ENCODE peak calls at places on chromosomes 6 and 20, in seven cellular contexts. H is A549, O is stomach, Z is HCT116, Q is transverse colon, M is right lobe of liver, W is heart left ventricle. L is an unnamed sample.

GRCh38 chr6:4313044-4313686 is 177.8 kb upstream of the ECI2 start:
- DNase-seq in O (no peak), Q (peak; percentile 70), M (no peak), H (peak; percentile 46), Z (peak; percentile 49), W (peak; percentile 40), L (peak; percentile 74)

GRCh38 chr20:7155282-7155681 is 387.8 kb downstream of the BMP2 start:
- DNase-seq in O (no peak), M (no peak), W (no peak), Q (no peak), H (no peak), Z (no peak), L (no peak)

GRCh38 chr6:36827261-36828079 is 11.8 kb downstream of the CPNE5 start:
- DNase-seq in W (peak; percentile 71), Q (no peak), O (no peak), Z (no peak), H (no peak), M (peak; percentile 62), L (peak; percentile 71)

GRCh38 chr20:42483694-42484303 is 705.9 kb downstream of the PTPRT start:
- DNase-seq in O (no peak), M (no peak), W (no peak), Q (peak; percentile 14), H (no peak), Z (no peak), L (no peak)

GRCh38 chr6:152775441-152775840 is 24.8 kb downstream of the VIP start:
- DNase-seq in Z (no peak), Q (no peak), O (no peak), H (no peak), W (no peak), M (no peak), L (no peak)

GRCh38 chr6:155252581-155252980 is 11.2 kb upstream of the CLDN20 start:
- DNase-seq in W (no peak), Q (no peak), Z (no peak), O (no peak), M (no peak), H (no peak), L (no peak)

GRCh38 chr20:37673429-37673828 is 20.4 kb upstream of the CTNNBL1 start:
- DNase-seq in W (no peak), O (no peak), H (no peak), Q (no peak), Z (no peak), M (no peak), L (no peak)

GRCh38 chr6:22819209-22819608 is 249.8 kb downstream of the HDGFL1 start:
- DNase-seq in Q (no peak), W (no peak), Z (no peak), O (no peak), M (no peak), H (no peak), L (no peak)

GRCh38 chr20:5727018-5727515 is 23.1 kb upstream of the SHLD1 start:
- DNase-seq in Z (no peak), M (no peak), W (no peak), O (no peak), H (no peak), Q (no peak), L (no peak)

GRCh38 chr6:12594541-12594893 is 122.0 kb upstream of the PHACTR1 start:
- DNase-seq in Q (no peak), H (no peak), Z (no peak), W (no peak), M (no peak), O (no peak), L (no peak)

GRCh38 chr20:43191946-43192847 is 2.5 kb upstream of the PTPRT start:
- DNase-seq in Z (no peak), M (peak; percentile 55), Q (no peak), W (no peak), O (no peak), H (peak; percentile 31), L (no peak)

DNA sequence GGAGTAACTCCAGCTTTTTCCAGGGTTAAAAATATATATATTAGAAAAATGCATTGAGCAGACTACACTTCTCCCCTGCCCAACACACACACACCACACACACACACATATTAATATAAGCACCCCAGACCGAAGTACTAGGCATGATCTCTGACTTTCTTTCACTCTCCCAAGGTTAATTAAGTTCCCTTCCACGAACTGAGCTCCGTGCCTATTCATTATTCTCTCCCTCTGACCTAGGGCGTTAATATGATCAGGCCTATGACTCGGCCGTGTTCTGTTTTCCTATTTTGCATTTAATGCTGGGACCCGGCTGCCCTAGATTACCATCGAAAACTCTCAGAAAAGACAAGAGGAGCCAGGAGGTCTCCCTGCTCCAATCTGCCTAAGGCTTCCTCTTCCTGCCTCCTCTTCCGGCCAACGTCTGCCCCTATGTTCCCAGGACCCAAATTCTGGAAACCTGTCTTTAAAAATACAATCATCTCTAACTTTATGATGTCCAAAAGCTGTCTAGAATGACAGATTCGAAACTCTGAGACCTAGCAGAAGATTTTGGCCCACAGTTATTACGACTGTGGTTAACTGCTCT is 6.1 kb upstream of the POU3F2 start:
- DNase-seq in Z (no peak), W (no peak), O (no peak), Q (no peak), M (no peak), H (no peak), L (no peak)
- H3K4me1 ChIP-seq in Z (no peaks in the 10 kb centered on the region), W (no peaks in the 10 kb centered on the region), O (peaks cover 44% of the 10 kb centered on the region), Q (peaks cover 15% of the 10 kb centered on the region), M (no peaks in the 10 kb centered on the region), H (peaks cover 11% of the 10 kb centered on the region), L (peaks cover 44% of the 10 kb centered on the region)

GRCh38 chr6:157091832-157092231 is 231.5 kb downstream of the TMEM242 start:
- DNase-seq in Z (no peak), H (no peak), W (no peak), Q (no peak), M (no peak), O (no peak), L (no peak)
- H3K4me3 ChIP-seq in Z (no peak overlapping the region), H (no peak overlapping the region), W (no peak overlapping the region), Q (no peak overlapping the region), M (no peak overlapping the region), O (no peak overlapping the region), L (no peak overlapping the region)

GRCh38 chr20:20443509-20443908 is 75.6 kb downstream of the INSM1 start:
- DNase-seq in O (no peak), H (no peak), W (no peak), Q (no peak), Z (no peak), M (no peak), L (no peak)
- TF ChIP-seq POLR2A in O (no peak), H (no peak), W (no peak), Q (no peak), Z (no peak), M (no peak), L (no peak)

DNA sequence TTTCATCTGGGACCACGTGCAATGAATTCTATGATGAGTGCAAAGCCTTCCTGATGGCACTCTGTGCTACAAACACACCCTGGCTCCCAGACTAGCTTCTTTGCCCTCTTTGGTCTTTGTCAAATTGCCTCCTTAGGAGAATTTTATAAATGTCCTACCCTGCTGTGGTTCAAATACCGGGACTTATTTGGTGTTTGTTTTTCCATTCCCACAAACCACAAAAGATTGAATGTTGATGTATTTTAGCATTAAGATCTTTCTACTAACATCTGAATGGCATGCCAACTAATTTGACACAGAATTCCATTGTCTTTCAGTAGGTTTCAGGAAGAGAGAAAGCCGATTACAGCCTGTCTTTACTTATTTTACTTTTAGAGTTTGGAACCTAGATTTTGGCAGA is 424.2 kb upstream of the SLC35B3 start:
- DNase-seq in Z (no peak), O (no peak), M (no peak), Q (no peak), W (no peak), H (no peak), L (no peak)
- H3K4me1 ChIP-seq in Z (no peaks in the 10 kb centered on the region), O (no peaks in the 10 kb centered on the region), M (no peaks in the 10 kb centered on the region), Q (no peaks in the 10 kb centered on the region), W (no peaks in the 10 kb centered on the region), H (no peaks in the 10 kb centered on the region), L (no peaks in the 10 kb centered on the region)

GRCh38 chr6:160450849-160451248 is 102.7 kb downstream of the SLC22A3 start:
- DNase-seq in M (no peak), W (no peak), H (no peak), Z (no peak), Q (no peak), O (no peak), L (no peak)

GRCh38 chr6:160457843-160458242 is 109.7 kb downstream of the SLC22A3 start:
- DNase-seq in O (no peak), W (no peak), Z (no peak), Q (no peak), M (no peak), H (no peak), L (no peak)

GRCh38 chr6:160456214-160456546 is 108.0 kb downstream of the SLC22A3 start:
- DNase-seq in W (no peak), O (no peak), Z (no peak), M (no peak), Q (no peak), H (no peak), L (no peak)

GRCh38 chr6:160454303-160454702 is 106.1 kb downstream of the SLC22A3 start:
- DNase-seq in H (no peak), M (no peak), W (no peak), Q (no peak), Z (no peak), O (no peak), L (no peak)

GRCh38 chr6:160455484-160456213 is 107.5 kb downstream of the SLC22A3 start:
- DNase-seq in W (peak; percentile 45), O (peak; percentile 68), M (peak; percentile 34), Q (peak; percentile 64), Z (peak; percentile 29), H (peak; percentile 49), L (peak; percentile 87)
- H3K4me3 ChIP-seq in W (peak overlapping the region; percentile 15), O (no peak overlapping the region), M (no peak overlapping the region), Q (peak overlapping the region; percentile 31), Z (no peak overlapping the region), H (no peak overlapping the region), L (peak overlapping the region; percentile 31)

GRCh38 chr6:31738048-31738979 is 1.5 kb upstream of the MSH5 start:
- DNase-seq in O (peak; percentile 89), Z (no peak), H (peak; percentile 59), M (peak; percentile 62), Q (peak; percentile 84), W (peak; percentile 69), L (no peak)
- TF ChIP-seq POLR2A in O (no peak), Z (peak; percentile 24), H (no peak), M (no peak), Q (peak; percentile 64), W (no peak), L (no peak)

GRCh38 chr6:34595332-34596090 is 39.4 kb upstream of the SPDEF start:
- DNase-seq in M (no peak), Q (no peak), H (no peak), O (no peak), Z (no peak), W (no peak), L (no peak)
- H3K4me1 ChIP-seq in M (no peaks in the 10 kb centered on the region), Q (no peaks in the 10 kb centered on the region), H (peaks cover 31% of the 10 kb centered on the region), O (peaks cover 22% of the 10 kb centered on the region), Z (no peaks in the 10 kb centered on the region), W (peaks cover 3% of the 10 kb centered on the region), L (peaks cover 54% of the 10 kb centered on the region)

DNA sequence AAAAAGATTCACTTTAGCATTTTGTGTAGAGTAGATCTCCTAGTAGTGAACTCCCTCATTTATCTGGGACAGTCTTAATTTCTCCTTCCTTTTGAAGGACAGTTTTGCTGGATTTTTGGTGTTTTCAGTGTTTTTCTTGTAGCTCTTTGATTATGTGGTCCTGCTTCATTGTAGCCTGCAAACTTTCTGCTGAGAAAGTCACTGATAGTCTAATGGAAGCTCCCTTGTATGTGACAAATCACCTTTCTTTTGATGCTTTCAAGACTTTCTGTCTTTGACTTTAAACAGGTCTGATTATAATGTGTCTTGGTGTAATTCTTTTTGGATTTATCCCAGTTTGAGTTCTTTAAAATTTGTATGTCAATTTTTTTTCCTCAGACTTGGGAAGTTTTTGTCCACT is 86.1 kb downstream of the FAM83B start:
- DNase-seq in H (no peak), Q (no peak), Z (no peak), W (no peak), M (no peak), O (no peak), L (no peak)
- H3K4me3 ChIP-seq in H (no peak overlapping the region), Q (no peak overlapping the region), Z (no peak overlapping the region), W (no peak overlapping the region), M (no peak overlapping the region), O (no peak overlapping the region), L (no peak overlapping the region)

L was measured in sigmoid colon.